ENCODE peak calls at places on chromosomes 4 and X, in nine cellular contexts. D, X, N, H, P, S, G, U and B are unnamed samples.

GRCh38 chrX:148878371-148878770 is 378.0 kb downstream of the AFF2 start:
- DNase-seq in D (no peak), X (no peak), N (no peak), H (no peak), P (no peak), S (no peak), G (no peak), U (no peak), B (no peak)

GRCh38 chr4:108113229-108113628 is 55.5 kb downstream of the LEF1 start:
- DNase-seq in D (no peak), X (no peak), N (no peak), H (no peak), P (no peak), S (no peak), G (no peak), U (no peak), B (no peak)

GRCh38 chrX:56314334-56314733 is 82.2 kb downstream of the KLF8 start:
- DNase-seq in D (no peak), X (no peak), N (no peak), H (no peak), P (no peak), S (no peak), G (no peak), U (no peak), B (no peak)

GRCh38 chr4:121705521-121705920 is 8.7 kb upstream of the ANXA5 start:
- DNase-seq in D (no peak), X (no peak), N (no peak), H (no peak), P (no peak), S (no peak), G (no peak), U (no peak), B (no peak)

GRCh38 chr4:74451214-74451661 is 6.3 kb downstream of the AREG start:
- DNase-seq in D (no peak), X (no peak), N (no peak), H (no peak), P (no peak), S (no peak), G (peak), U (peak), B (no peak)

GRCh38 chr4:7127591-7127990 is 59.7 kb upstream of the GRPEL1 start:
- DNase-seq in D (no peak), X (no peak), N (no peak), H (no peak), P (no peak), S (no peak), G (no peak), U (no peak), B (no peak)

GRCh38 chr4:140296335-140296753 is 77.1 kb upstream of the SCOC start:
- DNase-seq in D (peak), X (no peak), N (peak), H (no peak), P (peak), S (peak), G (peak), U (no peak), B (no peak)

GRCh38 chr4:169229571-169230028 is 41.2 kb downstream of the SH3RF1 start:
- DNase-seq in D (no peak), X (no peak), N (no peak), H (peak), P (no peak), S (no peak), G (no peak), U (no peak), B (no peak)

GRCh38 chrX:14673764-14674163 is 144.4 kb downstream of the GLRA2 start:
- DNase-seq in D (peak), X (peak), N (no peak), H (no peak), P (no peak), S (no peak), G (peak), U (no peak), B (no peak)

GRCh38 chr4:175435437-175435836 is 376.6 kb downstream of the GPM6A start:
- DNase-seq in D (no peak), X (no peak), N (no peak), H (no peak), P (no peak), S (no peak), G (no peak), U (peak), B (no peak)

GRCh38 chr4:68368566-68369473 is 18.9 kb upstream of the YTHDC1 start:
- DNase-seq in D (no peak), X (no peak), N (no peak), H (no peak), P (no peak), S (no peak), G (no peak), U (no peak), B (no peak)

GRCh38 chr4:26161030-26161824 is 159.6 kb upstream of the RBPJ start:
- DNase-seq in D (no peak), X (no peak), N (no peak), H (no peak), P (no peak), S (no peak), G (peak), U (no peak), B (no peak)

GRCh38 chr4:139815646-139816601 is 150.3 kb downstream of the MGST2 start:
- DNase-seq in D (peak), X (no peak), N (peak), H (no peak), P (peak), S (no peak), G (no peak), U (peak), B (no peak)

GRCh38 chrX:114134465-114134864 is 449.4 kb upstream of the HTR2C start:
- DNase-seq in D (no peak), X (no peak), N (no peak), H (no peak), P (no peak), S (no peak), G (no peak), U (no peak), B (no peak)

GRCh38 chr4:4627906-4628305 is 86.1 kb upstream of the STX18 start:
- DNase-seq in D (no peak), X (no peak), N (no peak), H (no peak), P (no peak), S (no peak), G (no peak), U (no peak), B (no peak)

GRCh38 chr4:95219109-95219508 is 329.7 kb downstream of the UNC5C start:
- DNase-seq in D (no peak), X (no peak), N (no peak), H (no peak), P (no peak), S (no peak), G (no peak), U (no peak), B (no peak)

GRCh38 chr4:6271701-6272465 is 2.2 kb downstream of the WFS1 start:
- DNase-seq in D (peak), X (no peak), N (no peak), H (no peak), P (peak), S (peak), G (no peak), U (no peak), B (peak)

GRCh38 chrX:11305641-11306040 is 12.4 kb downstream of the AMELX start:
- DNase-seq in D (no peak), X (no peak), N (no peak), H (no peak), P (no peak), S (no peak), G (no peak), U (no peak), B (no peak)

GRCh38 chrX:126886997-126887396 is 67.5 kb downstream of the PRR32 start:
- DNase-seq in D (no peak), X (no peak), N (no peak), H (no peak), P (no peak), S (no peak), G (no peak), U (no peak), B (no peak)

GRCh38 chr4:44279469-44279868 is 169.1 kb downstream of the KCTD8 start:
- DNase-seq in D (no peak), X (no peak), N (no peak), H (no peak), P (no peak), S (no peak), G (no peak), U (no peak), B (no peak)

GRCh38 chr4:153346563-153346962 is 2.1 kb downstream of the MND1 start:
- DNase-seq in D (no peak), X (no peak), N (no peak), H (no peak), P (no peak), S (no peak), G (no peak), U (no peak), B (no peak)

GRCh38 chrX:155966876-155967275 is 30.6 kb upstream of the IL9R start:
- DNase-seq in D (peak), X (peak), N (no peak), H (no peak), P (no peak), S (no peak), G (peak), U (peak), B (no peak)

GRCh38 chrX:53435997-53436396 is 1.8 kb upstream of the HSD17B10 start:
- DNase-seq in D (peak), X (peak), N (peak), H (no peak), P (peak), S (peak), G (peak), U (no peak), B (no peak)

DNA sequence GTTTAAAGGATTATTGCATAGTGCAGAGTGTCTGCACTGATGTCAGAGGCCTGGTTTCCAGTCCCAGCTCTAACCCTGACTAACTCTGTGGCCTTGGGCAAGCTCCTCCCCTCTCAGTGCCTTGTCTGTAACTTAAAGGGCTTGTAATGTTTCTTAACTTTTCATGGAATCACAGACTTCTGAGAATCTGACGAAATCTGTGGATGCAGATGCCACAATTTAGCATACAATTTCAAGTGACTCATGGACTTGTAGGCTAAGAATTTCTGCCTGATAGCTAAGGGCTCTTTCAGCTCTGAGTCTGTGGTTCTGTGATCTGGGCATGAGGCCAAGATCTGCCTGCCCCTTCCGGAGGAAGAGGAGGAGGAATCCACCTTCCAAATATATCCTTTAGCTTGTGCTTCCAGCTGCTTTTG is 236.9 kb downstream of the AR start:
- DNase-seq in D (peak), X (no peak), N (peak), H (no peak), P (peak), S (no peak), G (no peak), U (peak), B (no peak)
- TF ChIP-seq POLR2AphosphoS5 in D (no peak), X (no peak), N (no peak), H (no peak), P (no peak), S (peak), G (no peak), U (no peak), B (peak)

GRCh38 chr4:25128671-25129070 is 31.6 kb downstream of the SEPSECS start:
- DNase-seq in D (no peak), X (no peak), N (no peak), H (no peak), P (no peak), S (no peak), G (no peak), U (no peak), B (no peak)

GRCh38 chr4:25129926-25130325 is 30.3 kb downstream of the SEPSECS start:
- DNase-seq in D (no peak), X (no peak), N (no peak), H (no peak), P (no peak), S (no peak), G (no peak), U (no peak), B (no peak)

GRCh38 chr4:25131396-25131795 is 28.9 kb downstream of the SEPSECS start:
- DNase-seq in D (no peak), X (no peak), N (no peak), H (no peak), P (no peak), S (no peak), G (no peak), U (no peak), B (no peak)

GRCh38 chr4:25133132-25133531 is 27.1 kb downstream of the SEPSECS start:
- DNase-seq in D (no peak), X (no peak), N (no peak), H (no peak), P (no peak), S (no peak), G (peak), U (no peak), B (no peak)

DNA sequence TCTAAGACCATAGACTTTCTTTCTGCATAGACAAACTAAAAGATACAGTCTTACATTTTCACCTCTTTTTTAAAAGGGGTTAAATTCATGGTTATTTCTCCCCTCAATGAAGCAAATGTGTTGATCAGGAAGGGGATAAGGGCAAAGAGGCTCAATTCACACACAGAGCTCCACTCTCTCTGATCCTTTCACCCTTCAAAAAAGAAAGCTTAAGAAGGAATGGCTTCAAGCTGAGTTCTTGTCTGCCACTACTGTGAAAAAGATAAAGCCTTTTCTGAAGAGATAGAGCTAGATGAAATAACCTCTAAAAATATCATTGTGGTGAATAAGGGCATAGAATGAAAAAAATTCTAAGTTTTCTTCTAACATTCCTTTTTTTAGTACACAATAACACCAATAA is 28.3 kb downstream of the SEPSECS start:
- DNase-seq in D (no peak), X (no peak), N (no peak), H (no peak), P (no peak), S (no peak), G (no peak), U (no peak), B (no peak)
- H3K4me3 ChIP-seq in D (no peak), X (no peak), N (no peak), H (no peak), P (no peak), S (no peak), G (no peak), U (no peak), B (no peak)

GRCh38 chrX:24037729-24038128 is 10.7 kb upstream of the KLHL15 start:
- DNase-seq in D (no peak), X (no peak), N (no peak), H (no peak), P (no peak), S (no peak), G (no peak), U (no peak), B (no peak)
- TF ChIP-seq CTCF in D (no peak), X (no peak), N (no peak), H (no peak), P (no peak), S (no peak), G (no peak), U (no peak), B (no peak)

GRCh38 chr4:115357767-115358166 is 244.3 kb upstream of the NDST4 start:
- DNase-seq in D (no peak), X (no peak), N (no peak), H (no peak), P (no peak), S (no peak), G (no peak), U (no peak), B (no peak)
- TF ChIP-seq POLR2AphosphoS5 in D (no peak), X (no peak), N (no peak), H (no peak), P (no peak), S (no peak), G (no peak), U (no peak), B (no peak)

GRCh38 chr4:1194028-1194900 is 21.9 kb upstream of the SPON2 start:
- DNase-seq in D (peak), X (no peak), N (peak), H (no peak), P (peak), S (peak), G (no peak), U (no peak), B (peak)
- H3K4me3 ChIP-seq in D (no peak), X (no peak), N (peak), H (peak), P (peak), S (peak), G (no peak), U (no peak), B (no peak)

DNA sequence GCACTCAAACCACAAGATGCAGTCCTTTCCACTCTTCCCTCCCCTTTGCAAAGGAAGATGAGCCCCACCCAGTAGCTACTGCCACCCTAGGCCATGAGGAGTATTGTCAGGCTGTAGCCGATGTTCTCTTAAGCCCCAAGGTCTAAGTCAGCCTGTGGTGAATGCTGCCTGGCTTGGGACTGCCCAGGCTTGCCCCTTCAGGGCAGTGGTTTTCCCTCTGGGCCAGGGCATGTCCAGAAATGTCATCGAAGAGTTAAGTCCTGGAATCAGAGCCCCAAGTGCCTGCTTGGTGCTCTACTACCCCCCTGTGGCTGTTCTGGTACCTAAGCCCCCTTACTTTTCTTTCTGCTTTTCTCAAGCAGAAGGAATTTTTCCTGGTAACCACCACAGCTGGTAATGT is 11.8 kb upstream of the PGK1 start:
- DNase-seq in D (no peak), X (peak), N (no peak), H (no peak), P (no peak), S (no peak), G (peak), U (no peak), B (no peak)
- TF ChIP-seq CTCF in D (no peak), X (peak), N (no peak), H (peak), P (no peak), S (no peak), G (peak), U (no peak), B (no peak)

GRCh38 chr4:158098802-158099201 is 74.0 kb downstream of the GASK1B start:
- DNase-seq in D (no peak), X (no peak), N (no peak), H (no peak), P (no peak), S (no peak), G (no peak), U (no peak), B (no peak)

GRCh38 chr4:158099686-158100085 is 73.1 kb downstream of the GASK1B start:
- DNase-seq in D (no peak), X (no peak), N (no peak), H (no peak), P (no peak), S (no peak), G (no peak), U (no peak), B (no peak)

GRCh38 chr4:158090323-158090722 is 82.5 kb downstream of the GASK1B start:
- DNase-seq in D (no peak), X (no peak), N (no peak), H (no peak), P (no peak), S (no peak), G (no peak), U (no peak), B (no peak)

DNA sequence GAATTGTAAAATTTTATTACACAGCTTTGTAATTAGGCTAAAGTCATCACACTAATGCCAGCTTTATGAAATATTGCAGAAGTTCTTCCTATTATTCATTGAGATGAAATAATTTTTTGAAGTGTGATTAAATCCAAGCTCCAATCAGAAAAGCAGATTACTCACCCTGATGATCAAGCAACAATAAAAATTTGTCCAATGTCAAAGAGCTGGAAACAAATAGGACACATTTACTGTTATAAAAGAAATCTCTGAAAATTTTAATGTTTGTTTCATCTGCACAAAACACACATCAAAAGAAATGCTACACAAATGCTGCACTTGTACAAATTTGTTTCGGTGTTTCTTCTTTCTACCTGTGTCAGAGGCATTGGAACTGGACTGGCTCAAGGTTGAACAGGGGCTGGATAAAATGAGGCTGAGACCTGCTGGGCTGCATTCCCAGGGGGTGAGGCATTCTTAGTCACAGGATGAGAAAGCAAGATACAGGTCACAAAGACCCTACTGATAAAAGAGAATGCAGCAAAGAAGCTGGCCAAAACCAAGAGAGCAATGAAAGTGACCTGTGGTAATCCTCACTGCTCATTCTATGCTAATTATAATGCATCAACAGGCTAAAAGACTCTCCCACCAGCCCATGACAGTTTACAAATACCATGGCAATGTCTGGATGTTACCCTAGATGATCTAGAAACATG is 78.3 kb downstream of the GASK1B start:
- DNase-seq in D (no peak), X (no peak), N (no peak), H (peak), P (no peak), S (peak), G (peak), U (no peak), B (no peak)
- TF ChIP-seq POLR2AphosphoS5 in D (no peak), X (no peak), N (no peak), H (no peak), P (no peak), S (no peak), G (no peak), U (no peak), B (no peak)

DNA sequence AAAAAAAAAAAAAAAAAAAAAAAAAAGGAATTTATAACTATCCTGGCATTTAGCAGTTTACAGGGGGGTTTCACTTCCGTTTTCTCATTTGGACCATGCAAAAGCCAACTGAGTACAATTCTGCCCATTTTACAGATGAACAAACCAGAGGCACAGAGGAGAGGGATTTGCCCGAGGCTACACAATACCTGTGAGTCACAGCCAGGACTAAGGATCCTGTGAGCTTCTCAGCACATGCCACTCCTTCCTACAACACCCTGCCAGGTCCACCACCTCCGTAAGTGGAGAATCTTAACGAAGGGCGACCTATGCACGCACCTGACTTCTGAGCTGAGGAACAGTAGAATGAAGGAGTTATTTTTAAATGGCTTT is 75.4 kb upstream of the USP9X start:
- DNase-seq in D (no peak), X (no peak), N (no peak), H (no peak), P (no peak), S (no peak), G (no peak), U (no peak), B (no peak)
- H3K4me3 ChIP-seq in D (peak), X (no peak), N (peak), H (peak), P (peak), S (peak), G (no peak), U (no peak), B (peak)